ENCODE peak calls at places on chromosome 6, in six cellular contexts. One of them, this sample, is unnamed.

GRCh38 chr6:151199976-151200375 is 39.8 kb upstream of the AKAP12 start:
- DNase-seq in activated naive CD8-positive, alpha-beta T cell treated with anti-CD3 and anti-CD28 coated beads for 36 hours: no peak
- DNase-seq in endothelial cell: no peak
- DNase-seq in left cardiac atrium: no peak
- DNase-seq in stimulated activated CD4-positive, alpha-beta T cell treated with anti-CD3 and anti-CD28 coated beads, TNF-alpha, amount 100 ng/mL, for 4 hours: no peak
- DNase-seq in NCI-H460: no peak
- DNase-seq in this sample: no peak

GRCh38 chr6:74480561-74480960 is 725.3 kb downstream of the COL12A1 start:
- DNase-seq in activated naive CD8-positive, alpha-beta T cell treated with anti-CD3 and anti-CD28 coated beads for 36 hours: no peak
- DNase-seq in endothelial cell: no peak
- DNase-seq in left cardiac atrium: no peak
- DNase-seq in stimulated activated CD4-positive, alpha-beta T cell treated with anti-CD3 and anti-CD28 coated beads, TNF-alpha, amount 100 ng/mL, for 4 hours: no peak
- DNase-seq in NCI-H460: no peak
- DNase-seq in this sample: no peak

GRCh38 chr6:128071212-128071611 is 170.4 kb upstream of the THEMIS start:
- DNase-seq in activated naive CD8-positive, alpha-beta T cell treated with anti-CD3 and anti-CD28 coated beads for 36 hours: no peak
- DNase-seq in endothelial cell: no peak
- DNase-seq in left cardiac atrium: no peak
- DNase-seq in stimulated activated CD4-positive, alpha-beta T cell treated with anti-CD3 and anti-CD28 coated beads, TNF-alpha, amount 100 ng/mL, for 4 hours: no peak
- DNase-seq in NCI-H460: no peak
- DNase-seq in this sample: no peak

GRCh38 chr6:144364727-144365126 is 79.6 kb downstream of the UTRN start:
- DNase-seq in activated naive CD8-positive, alpha-beta T cell treated with anti-CD3 and anti-CD28 coated beads for 36 hours: no peak
- DNase-seq in endothelial cell: no peak
- DNase-seq in left cardiac atrium: no peak
- DNase-seq in stimulated activated CD4-positive, alpha-beta T cell treated with anti-CD3 and anti-CD28 coated beads, TNF-alpha, amount 100 ng/mL, for 4 hours: no peak
- DNase-seq in NCI-H460: no peak
- DNase-seq in this sample: no peak

GRCh38 chr6:79522609-79523008 is 14.6 kb downstream of the LCA5 start:
- DNase-seq in activated naive CD8-positive, alpha-beta T cell treated with anti-CD3 and anti-CD28 coated beads for 36 hours: no peak
- DNase-seq in endothelial cell: no peak
- DNase-seq in left cardiac atrium: no peak
- DNase-seq in stimulated activated CD4-positive, alpha-beta T cell treated with anti-CD3 and anti-CD28 coated beads, TNF-alpha, amount 100 ng/mL, for 4 hours: no peak
- DNase-seq in NCI-H460: no peak
- DNase-seq in this sample: no peak

GRCh38 chr6:107674995-107675738 is 148.9 kb downstream of the SCML4 start:
- DNase-seq in activated naive CD8-positive, alpha-beta T cell treated with anti-CD3 and anti-CD28 coated beads for 36 hours: peak; percentile 88
- DNase-seq in endothelial cell: peak; percentile 90
- DNase-seq in left cardiac atrium: peak; percentile 81
- DNase-seq in stimulated activated CD4-positive, alpha-beta T cell treated with anti-CD3 and anti-CD28 coated beads, TNF-alpha, amount 100 ng/mL, for 4 hours: peak; percentile 74
- DNase-seq in NCI-H460: peak; percentile 74
- DNase-seq in this sample: peak; percentile 88

GRCh38 chr6:138815797-138816528 is 20.1 kb downstream of the ECT2L start:
- DNase-seq in activated naive CD8-positive, alpha-beta T cell treated with anti-CD3 and anti-CD28 coated beads for 36 hours: no peak
- DNase-seq in endothelial cell: no peak
- DNase-seq in left cardiac atrium: no peak
- DNase-seq in stimulated activated CD4-positive, alpha-beta T cell treated with anti-CD3 and anti-CD28 coated beads, TNF-alpha, amount 100 ng/mL, for 4 hours: no peak
- DNase-seq in NCI-H460: peak; percentile 52
- DNase-seq in this sample: peak; percentile 59

GRCh38 chr6:15351631-15352030 is 105.8 kb downstream of the JARID2 start:
- DNase-seq in activated naive CD8-positive, alpha-beta T cell treated with anti-CD3 and anti-CD28 coated beads for 36 hours: no peak
- DNase-seq in endothelial cell: no peak
- DNase-seq in left cardiac atrium: peak; percentile 62
- DNase-seq in stimulated activated CD4-positive, alpha-beta T cell treated with anti-CD3 and anti-CD28 coated beads, TNF-alpha, amount 100 ng/mL, for 4 hours: no peak
- DNase-seq in NCI-H460: no peak
- DNase-seq in this sample: no peak

GRCh38 chr6:104930939-104931338 is 26.0 kb upstream of the LIN28B start:
- DNase-seq in activated naive CD8-positive, alpha-beta T cell treated with anti-CD3 and anti-CD28 coated beads for 36 hours: no peak
- DNase-seq in endothelial cell: no peak
- DNase-seq in left cardiac atrium: no peak
- DNase-seq in stimulated activated CD4-positive, alpha-beta T cell treated with anti-CD3 and anti-CD28 coated beads, TNF-alpha, amount 100 ng/mL, for 4 hours: no peak
- DNase-seq in NCI-H460: no peak
- DNase-seq in this sample: no peak

GRCh38 chr6:42555477-42556457 is 8.1 kb upstream of the UBR2 start:
- DNase-seq in activated naive CD8-positive, alpha-beta T cell treated with anti-CD3 and anti-CD28 coated beads for 36 hours: no peak
- DNase-seq in endothelial cell: no peak
- DNase-seq in left cardiac atrium: no peak
- DNase-seq in stimulated activated CD4-positive, alpha-beta T cell treated with anti-CD3 and anti-CD28 coated beads, TNF-alpha, amount 100 ng/mL, for 4 hours: no peak
- DNase-seq in NCI-H460: no peak
- DNase-seq in this sample: peak; percentile 39

GRCh38 chr6:39756582-39756981 is 31.4 kb upstream of the KIF6 start:
- DNase-seq in activated naive CD8-positive, alpha-beta T cell treated with anti-CD3 and anti-CD28 coated beads for 36 hours: no peak
- DNase-seq in endothelial cell: no peak
- DNase-seq in left cardiac atrium: no peak
- DNase-seq in stimulated activated CD4-positive, alpha-beta T cell treated with anti-CD3 and anti-CD28 coated beads, TNF-alpha, amount 100 ng/mL, for 4 hours: no peak
- DNase-seq in NCI-H460: no peak
- DNase-seq in this sample: no peak

GRCh38 chr6:114559419-114559818 is 216.6 kb upstream of the HS3ST5 start:
- DNase-seq in activated naive CD8-positive, alpha-beta T cell treated with anti-CD3 and anti-CD28 coated beads for 36 hours: no peak
- DNase-seq in endothelial cell: no peak
- DNase-seq in left cardiac atrium: no peak
- DNase-seq in stimulated activated CD4-positive, alpha-beta T cell treated with anti-CD3 and anti-CD28 coated beads, TNF-alpha, amount 100 ng/mL, for 4 hours: no peak
- DNase-seq in NCI-H460: no peak
- DNase-seq in this sample: no peak

GRCh38 chr6:100023798-100024197 is 29.8 kb upstream of the MCHR2 start:
- DNase-seq in activated naive CD8-positive, alpha-beta T cell treated with anti-CD3 and anti-CD28 coated beads for 36 hours: no peak
- DNase-seq in endothelial cell: no peak
- DNase-seq in left cardiac atrium: no peak
- DNase-seq in stimulated activated CD4-positive, alpha-beta T cell treated with anti-CD3 and anti-CD28 coated beads, TNF-alpha, amount 100 ng/mL, for 4 hours: no peak
- DNase-seq in NCI-H460: no peak
- DNase-seq in this sample: no peak

GRCh38 chr6:148431413-148431812 is 88.8 kb downstream of the SASH1 start:
- DNase-seq in activated naive CD8-positive, alpha-beta T cell treated with anti-CD3 and anti-CD28 coated beads for 36 hours: no peak
- DNase-seq in endothelial cell: no peak
- DNase-seq in left cardiac atrium: no peak
- DNase-seq in stimulated activated CD4-positive, alpha-beta T cell treated with anti-CD3 and anti-CD28 coated beads, TNF-alpha, amount 100 ng/mL, for 4 hours: no peak
- DNase-seq in NCI-H460: no peak
- DNase-seq in this sample: no peak

GRCh38 chr6:25732468-25733198 is 21.9 kb upstream of the SLC17A4 start:
- DNase-seq in activated naive CD8-positive, alpha-beta T cell treated with anti-CD3 and anti-CD28 coated beads for 36 hours: no peak
- DNase-seq in endothelial cell: no peak
- DNase-seq in left cardiac atrium: no peak
- DNase-seq in stimulated activated CD4-positive, alpha-beta T cell treated with anti-CD3 and anti-CD28 coated beads, TNF-alpha, amount 100 ng/mL, for 4 hours: no peak
- DNase-seq in NCI-H460: no peak
- DNase-seq in this sample: no peak

GRCh38 chr6:51927450-51927849 is 160.0 kb downstream of the PKHD1 start:
- DNase-seq in activated naive CD8-positive, alpha-beta T cell treated with anti-CD3 and anti-CD28 coated beads for 36 hours: no peak
- DNase-seq in endothelial cell: no peak
- DNase-seq in left cardiac atrium: no peak
- DNase-seq in stimulated activated CD4-positive, alpha-beta T cell treated with anti-CD3 and anti-CD28 coated beads, TNF-alpha, amount 100 ng/mL, for 4 hours: no peak
- DNase-seq in NCI-H460: no peak
- DNase-seq in this sample: no peak

GRCh38 chr6:11033825-11034224 is 10.3 kb downstream of the ELOVL2 start:
- DNase-seq in activated naive CD8-positive, alpha-beta T cell treated with anti-CD3 and anti-CD28 coated beads for 36 hours: no peak
- DNase-seq in endothelial cell: no peak
- DNase-seq in left cardiac atrium: no peak
- DNase-seq in stimulated activated CD4-positive, alpha-beta T cell treated with anti-CD3 and anti-CD28 coated beads, TNF-alpha, amount 100 ng/mL, for 4 hours: no peak
- DNase-seq in NCI-H460: no peak
- DNase-seq in this sample: no peak

GRCh38 chr6:34247481-34248197 is 1.2 kb downstream of the SMIM29 start:
- DNase-seq in activated naive CD8-positive, alpha-beta T cell treated with anti-CD3 and anti-CD28 coated beads for 36 hours: no peak
- DNase-seq in endothelial cell: no peak
- DNase-seq in left cardiac atrium: no peak
- DNase-seq in stimulated activated CD4-positive, alpha-beta T cell treated with anti-CD3 and anti-CD28 coated beads, TNF-alpha, amount 100 ng/mL, for 4 hours: no peak
- DNase-seq in NCI-H460: no peak
- DNase-seq in this sample: no peak

GRCh38 chr6:9766240-9766915 is 648.5 kb downstream of the TFAP2A start:
- DNase-seq in activated naive CD8-positive, alpha-beta T cell treated with anti-CD3 and anti-CD28 coated beads for 36 hours: no peak
- DNase-seq in endothelial cell: no peak
- DNase-seq in left cardiac atrium: no peak
- DNase-seq in stimulated activated CD4-positive, alpha-beta T cell treated with anti-CD3 and anti-CD28 coated beads, TNF-alpha, amount 100 ng/mL, for 4 hours: no peak
- DNase-seq in NCI-H460: peak; percentile 51
- DNase-seq in this sample: no peak

GRCh38 chr6:153553627-153554026 is 422.5 kb upstream of the RGS17 start:
- DNase-seq in activated naive CD8-positive, alpha-beta T cell treated with anti-CD3 and anti-CD28 coated beads for 36 hours: no peak
- DNase-seq in endothelial cell: peak; percentile 28
- DNase-seq in left cardiac atrium: no peak
- DNase-seq in stimulated activated CD4-positive, alpha-beta T cell treated with anti-CD3 and anti-CD28 coated beads, TNF-alpha, amount 100 ng/mL, for 4 hours: no peak
- DNase-seq in NCI-H460: peak; percentile 5
- DNase-seq in this sample: no peak

GRCh38 chr6:129307845-129308244 is 402.1 kb downstream of the ARHGAP18 start:
- DNase-seq in activated naive CD8-positive, alpha-beta T cell treated with anti-CD3 and anti-CD28 coated beads for 36 hours: no peak
- DNase-seq in endothelial cell: no peak
- DNase-seq in left cardiac atrium: no peak
- DNase-seq in stimulated activated CD4-positive, alpha-beta T cell treated with anti-CD3 and anti-CD28 coated beads, TNF-alpha, amount 100 ng/mL, for 4 hours: no peak
- DNase-seq in NCI-H460: no peak
- DNase-seq in this sample: no peak

GRCh38 chr6:118551063-118551672 is 3.1 kb downstream of the PLN start:
- DNase-seq in activated naive CD8-positive, alpha-beta T cell treated with anti-CD3 and anti-CD28 coated beads for 36 hours: no peak
- DNase-seq in endothelial cell: no peak
- DNase-seq in left cardiac atrium: no peak
- DNase-seq in stimulated activated CD4-positive, alpha-beta T cell treated with anti-CD3 and anti-CD28 coated beads, TNF-alpha, amount 100 ng/mL, for 4 hours: no peak
- DNase-seq in NCI-H460: peak; percentile 36
- DNase-seq in this sample: peak; percentile 36

GRCh38 chr6:170456886-170457698 is 96.0 kb downstream of the PSMB1 start:
- DNase-seq in activated naive CD8-positive, alpha-beta T cell treated with anti-CD3 and anti-CD28 coated beads for 36 hours: no peak
- DNase-seq in endothelial cell: no peak
- DNase-seq in left cardiac atrium: no peak
- DNase-seq in stimulated activated CD4-positive, alpha-beta T cell treated with anti-CD3 and anti-CD28 coated beads, TNF-alpha, amount 100 ng/mL, for 4 hours: no peak
- DNase-seq in NCI-H460: no peak
- DNase-seq in this sample: no peak

GRCh38 chr6:25035451-25036435 is 100.0 kb upstream of the RIPOR2 start:
- DNase-seq in activated naive CD8-positive, alpha-beta T cell treated with anti-CD3 and anti-CD28 coated beads for 36 hours: no peak
- DNase-seq in endothelial cell: no peak
- DNase-seq in left cardiac atrium: no peak
- DNase-seq in stimulated activated CD4-positive, alpha-beta T cell treated with anti-CD3 and anti-CD28 coated beads, TNF-alpha, amount 100 ng/mL, for 4 hours: no peak
- DNase-seq in NCI-H460: no peak
- DNase-seq in this sample: no peak

GRCh38 chr6:151413372-151414145 is 22.2 kb upstream of the ZBTB2 start:
- DNase-seq in activated naive CD8-positive, alpha-beta T cell treated with anti-CD3 and anti-CD28 coated beads for 36 hours: peak; percentile 25
- DNase-seq in endothelial cell: no peak
- DNase-seq in left cardiac atrium: no peak
- DNase-seq in stimulated activated CD4-positive, alpha-beta T cell treated with anti-CD3 and anti-CD28 coated beads, TNF-alpha, amount 100 ng/mL, for 4 hours: peak; percentile 37
- DNase-seq in NCI-H460: no peak
- DNase-seq in this sample: no peak

GRCh38 chr6:93418448-93419303 is 683 bp downstream of the EPHA7 start:
- DNase-seq in activated naive CD8-positive, alpha-beta T cell treated with anti-CD3 and anti-CD28 coated beads for 36 hours: no peak
- DNase-seq in endothelial cell: peak; percentile 67
- DNase-seq in left cardiac atrium: peak; percentile 27
- DNase-seq in stimulated activated CD4-positive, alpha-beta T cell treated with anti-CD3 and anti-CD28 coated beads, TNF-alpha, amount 100 ng/mL, for 4 hours: no peak
- DNase-seq in NCI-H460: no peak
- DNase-seq in this sample: peak; percentile 69

GRCh38 chr6:53250137-53250760 is 98.5 kb downstream of the ELOVL5 start:
- DNase-seq in activated naive CD8-positive, alpha-beta T cell treated with anti-CD3 and anti-CD28 coated beads for 36 hours: no peak
- DNase-seq in endothelial cell: no peak
- DNase-seq in left cardiac atrium: no peak
- DNase-seq in stimulated activated CD4-positive, alpha-beta T cell treated with anti-CD3 and anti-CD28 coated beads, TNF-alpha, amount 100 ng/mL, for 4 hours: no peak
- DNase-seq in NCI-H460: no peak
- DNase-seq in this sample: no peak

This sample was measured in NCI-H1436.